ENCODE peak calls at places on chromosomes 1 and 21, in seven cellular contexts. S, R, U, W, V, P and T are unnamed samples.
A peak's percentile ranks its signal among the peaks of the same experiment; 100 is the strongest.

GRCh38 chr1:227546055-227546454 is 17.3 kb upstream of the ZNF678 start:
- DNase-seq in S (no peak), W (no peak), U (no peak), P (no peak), R (no peak), V (no peak), T (no peak)

GRCh38 chr1:204818998-204819397 is 51.7 kb upstream of the NFASC start:
- DNase-seq in P (no peak), R (no peak), W (no peak), U (no peak), V (no peak), S (no peak), T (no peak)

GRCh38 chr1:3034162-3034561 is 12.9 kb downstream of the ACTRT2 start:
- DNase-seq in V (no peak), S (no peak), W (no peak), U (no peak), R (no peak), P (no peak), T (no peak)

GRCh38 chr1:21514245-21514644 is 5.0 kb downstream of the ALPL start:
- DNase-seq in S (no peak), R (no peak), V (no peak), W (no peak), P (no peak), U (no peak), T (peak; percentile 71)

GRCh38 chr1:10212476-10212875 is 2.1 kb downstream of the KIF1B start:
- DNase-seq in R (no peak), S (no peak), P (no peak), U (no peak), V (no peak), W (no peak), T (no peak)

GRCh38 chr1:30340934-30341333 is 382.5 kb downstream of the MATN1 start:
- DNase-seq in V (no peak), S (no peak), U (no peak), W (no peak), R (no peak), P (no peak), T (no peak)

GRCh38 chr1:155126494-155127104 is 1.1 kb upstream of the EFNA1 start:
- DNase-seq in U (no peak), P (peak; percentile 63), R (peak; percentile 83), S (peak; percentile 68), V (no peak), W (no peak), T (no peak)

GRCh38 chr1:88847618-88848017 is 43.7 kb downstream of the GTF2B start:
- DNase-seq in P (peak; percentile 92), W (no peak), R (peak; percentile 55), U (no peak), S (no peak), V (no peak), T (no peak)

GRCh38 chr21:45169001-45169400 is 94.6 kb downstream of the ADARB1 start:
- DNase-seq in V (no peak), S (no peak), R (no peak), U (no peak), P (no peak), W (no peak), T (no peak)

GRCh38 chr1:246959944-246960693 is 28.4 kb upstream of the AHCTF1 start:
- DNase-seq in R (no peak), P (no peak), U (no peak), S (no peak), W (no peak), V (no peak), T (peak; percentile 52)

GRCh38 chr1:10056599-10056987 is 23.8 kb downstream of the UBE4B start:
- DNase-seq in S (no peak), P (no peak), R (no peak), W (no peak), U (peak; percentile 37), V (no peak), T (no peak)

GRCh38 chr1:159076753-159077656 is at the start of gene AIM2:
- DNase-seq in W (no peak), S (peak; percentile 87), U (peak; percentile 96), R (no peak), V (peak; percentile 55), P (no peak), T (peak; percentile 67)

GRCh38 chr1:3774503-3775247 is 2.1 kb downstream of the SMIM1 start:
- DNase-seq in V (no peak), R (no peak), P (no peak), S (peak; percentile 24), W (no peak), U (no peak), T (no peak)

GRCh38 chr1:113074237-113074636 is 1.2 kb downstream of the LRIG2 start:
- DNase-seq in W (no peak), V (peak; percentile 29), P (no peak), R (peak; percentile 11), S (peak; percentile 33), U (no peak), T (peak; percentile 17)

GRCh38 chr21:37184784-37185593 is 82.1 kb downstream of the VPS26C start:
- DNase-seq in R (no peak), V (no peak), S (no peak), U (no peak), P (no peak), W (no peak), T (no peak)

GRCh38 chr1:49541096-49541752 is 482.5 kb downstream of the AGBL4 start:
- DNase-seq in R (no peak), V (no peak), U (no peak), P (no peak), W (no peak), S (no peak), T (no peak)

GRCh38 chr1:52463891-52464290 is 59.5 kb downstream of the PRPF38A start:
- DNase-seq in U (no peak), S (no peak), V (no peak), R (no peak), W (no peak), P (no peak), T (no peak)

GRCh38 chr1:25710583-25711347 is 89.2 kb upstream of the SELENON start:
- DNase-seq in W (no peak), R (no peak), U (no peak), P (no peak), V (no peak), S (no peak), T (no peak)

GRCh38 chr1:25703671-25704637 is 87.4 kb downstream of the MAN1C1 start:
- DNase-seq in R (no peak), S (no peak), V (no peak), P (no peak), U (peak; percentile 67), W (no peak), T (peak; percentile 16)

GRCh38 chr1:25706146-25707089 is 89.8 kb downstream of the MAN1C1 start:
- DNase-seq in R (no peak), V (no peak), W (no peak), S (no peak), U (no peak), P (no peak), T (no peak)

GRCh38 chr1:25705699-25706098 is 89.1 kb downstream of the MAN1C1 start:
- DNase-seq in S (no peak), P (no peak), V (no peak), W (no peak), R (no peak), U (no peak), T (no peak)

DNA sequence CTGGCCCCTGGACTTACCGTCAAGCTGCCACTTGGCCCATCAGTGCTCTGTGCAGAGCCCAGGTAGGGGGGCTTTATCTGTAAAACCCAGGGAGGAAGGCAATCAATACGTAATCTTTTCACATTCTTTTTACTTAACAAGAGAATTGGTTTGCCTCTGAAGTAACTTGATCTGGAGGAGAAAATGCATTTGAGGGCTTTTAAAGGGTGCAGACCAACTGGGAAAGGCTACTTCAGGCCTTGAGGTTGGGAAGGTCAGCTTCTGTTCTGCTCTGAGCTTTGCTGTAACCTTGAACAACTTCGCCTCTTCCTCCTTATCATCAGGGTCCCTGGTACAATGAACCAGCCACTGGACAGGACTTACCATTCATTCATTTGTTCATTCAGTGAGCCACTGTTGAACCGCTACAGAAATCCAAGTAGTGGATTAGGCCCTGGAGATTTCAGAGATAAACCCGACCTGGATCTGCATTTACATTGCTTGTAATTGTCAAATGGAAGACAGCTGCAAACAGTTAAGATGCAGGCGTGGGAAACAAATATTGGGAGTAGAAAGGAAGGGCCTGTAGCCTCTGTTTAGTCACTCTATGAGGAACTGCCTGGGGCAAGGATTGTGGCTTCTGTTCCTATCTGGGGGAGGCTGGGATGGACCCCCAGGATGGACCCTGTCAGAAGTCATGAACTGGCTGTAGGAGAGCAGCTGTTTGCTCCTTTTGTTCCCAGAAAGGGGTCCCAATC is 90.9 kb downstream of the MAN1C1 start:
- DNase-seq in P (peak; percentile 50), V (peak; percentile 57), U (no peak), S (peak; percentile 86), W (no peak), R (peak; percentile 68), T (no peak)
- H3K4me2 ChIP-seq in P (peak overlapping the region; percentile 53), V (peak overlapping the region; percentile 64), U (no peak overlapping the region), S (peak overlapping the region; percentile 58), W (peak overlapping the region; percentile 66), R (peak overlapping the region; percentile 47), T (no peak overlapping the region)

DNA sequence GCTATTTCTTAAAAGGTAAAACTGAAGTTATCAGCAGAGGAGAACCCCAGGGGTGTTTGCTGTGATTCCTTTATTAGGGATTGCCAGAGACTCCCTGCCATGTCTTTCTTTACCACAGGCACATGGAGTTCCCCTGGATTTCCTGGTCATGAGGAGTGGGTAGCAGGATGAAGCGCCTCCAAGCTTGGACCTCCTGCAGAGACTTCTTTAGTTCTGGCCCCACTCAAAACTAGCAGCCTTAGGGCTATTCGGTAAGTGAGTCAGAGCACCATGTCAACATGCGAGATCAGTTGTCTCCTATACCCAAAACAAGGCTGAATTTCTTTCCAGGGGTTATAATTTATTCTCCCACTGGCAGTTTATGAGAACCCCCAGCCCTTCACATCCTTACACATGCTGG is 179.4 kb downstream of the GIPC2 start:
- DNase-seq in V (peak; percentile 33), S (no peak), U (no peak), W (no peak), P (peak; percentile 18), R (peak; percentile 14), T (no peak)
- TF ChIP-seq EZH2phosphoT487 in V (no peak), S (no peak), U (no peak), W (no peak), P (no peak), R (no peak), T (no peak)

GRCh38 chr21:24671901-24672300 is 935.4 kb downstream of the MRPL39 start:
- DNase-seq in V (peak; percentile 39), R (no peak), P (no peak), W (no peak), U (no peak), S (no peak), T (no peak)
- H3K4me1 ChIP-seq in V (peaks cover 3% of the 10 kb centered on the region), R (no peaks in the 10 kb centered on the region), P (no peaks in the 10 kb centered on the region), W (no peaks in the 10 kb centered on the region), U (no peaks in the 10 kb centered on the region), S (no peaks in the 10 kb centered on the region), T (no peaks in the 10 kb centered on the region)

GRCh38 chr1:231869364-231869763 is 242.8 kb downstream of the DISC1 start:
- DNase-seq in R (no peak), V (no peak), S (no peak), W (no peak), P (no peak), U (peak; percentile 37), T (peak; percentile 4)

GRCh38 chr1:231867607-231868006 is 241.0 kb downstream of the DISC1 start:
- DNase-seq in U (no peak), P (peak; percentile 7), R (no peak), S (no peak), W (no peak), V (no peak), T (no peak)

GRCh38 chr1:231871878-231872277 is 245.3 kb downstream of the DISC1 start:
- DNase-seq in U (no peak), W (no peak), R (no peak), V (no peak), P (no peak), S (no peak), T (no peak)

GRCh38 chr1:231871471-231871870 is 244.9 kb downstream of the DISC1 start:
- DNase-seq in W (no peak), P (no peak), U (no peak), R (no peak), V (no peak), S (no peak), T (no peak)

GRCh38 chr1:231872461-231872910 is 245.9 kb downstream of the DISC1 start:
- DNase-seq in S (peak; percentile 70), R (no peak), U (no peak), P (no peak), W (no peak), V (peak; percentile 44), T (no peak)
- H3K4me2 ChIP-seq in S (peak overlapping the region; percentile 23), R (no peak overlapping the region), U (no peak overlapping the region), P (no peak overlapping the region), W (no peak overlapping the region), V (no peak overlapping the region), T (no peak overlapping the region)